ENCODE peak calls at places on chromosomes 4 and X, in seven cellular contexts. D is HCT116, T is GM12878, X is SK-N-SH, H is H1, Y is K562, L is HepG2. P is an unnamed sample. For H3K9me3, the result is how much of the 10 kb centered on the place peaks cover.

GRCh38 chr4:52657630-52658501 is 1.2 kb downstream of the USP46 start:
- DNase-seq in T (no peak), L (no peak), Y (no peak), D (peak), H (peak), X (peak), P (no peak)

GRCh38 chr4:169270156-169270809 is 473 bp downstream of the SH3RF1 start:
- DNase-seq in H (peak), T (no peak), L (no peak), D (no peak), X (peak), Y (peak), P (no peak)

GRCh38 chr4:122749704-122750454 is 17.4 kb downstream of the BBS12 start:
- DNase-seq in Y (peak), D (no peak), H (no peak), T (no peak), L (no peak), X (no peak), P (no peak)

GRCh38 chr4:186260117-186260503 is 5.9 kb upstream of the F11 start:
- DNase-seq in D (no peak), X (no peak), L (peak), T (no peak), Y (no peak), H (no peak), P (no peak)

GRCh38 chr4:78764498-78764961 is 11.6 kb upstream of the BMP2K start:
- DNase-seq in H (no peak), T (no peak), L (no peak), X (no peak), Y (peak), D (no peak), P (no peak)

GRCh38 chr4:155478336-155478825 is 101.6 kb upstream of the MAP9 start:
- DNase-seq in D (no peak), H (no peak), Y (no peak), L (no peak), T (no peak), X (no peak), P (no peak)

GRCh38 chrX:41906515-41907165 is 16.7 kb downstream of the CASK start:
- DNase-seq in H (no peak), D (peak), X (no peak), T (no peak), L (no peak), Y (no peak), P (no peak)

GRCh38 chr4:141391771-141392170 is 171.1 kb downstream of the ZNF330 start:
- DNase-seq in Y (no peak), T (no peak), L (no peak), D (no peak), H (no peak), X (no peak), P (no peak)

GRCh38 chrX:113726898-113727297 is 857.0 kb upstream of the HTR2C start:
- DNase-seq in H (no peak), D (no peak), T (no peak), Y (no peak), X (no peak), L (no peak), P (no peak)

GRCh38 chr4:102163404-102164140 is 181.7 kb downstream of the SLC39A8 start:
- DNase-seq in D (no peak), Y (peak), T (no peak), L (no peak), X (no peak), H (no peak), P (no peak)

GRCh38 chr4:51894246-51894645 is 51.3 kb downstream of the DCUN1D4 start:
- DNase-seq in D (no peak), Y (no peak), T (no peak), X (no peak), L (no peak), H (no peak), P (no peak)

GRCh38 chr4:151455212-151455611 is 46.2 kb downstream of the FHIP1A start:
- DNase-seq in D (no peak), L (no peak), T (no peak), Y (no peak), H (no peak), X (no peak), P (no peak)

GRCh38 chr4:70709551-70710080 is 12.1 kb upstream of the RUFY3 start:
- DNase-seq in T (no peak), X (no peak), Y (no peak), L (peak), D (no peak), H (no peak), P (no peak)

GRCh38 chrX:65586491-65586890 is 51.9 kb upstream of the LAS1L start:
- DNase-seq in L (no peak), D (no peak), X (no peak), H (no peak), Y (no peak), T (no peak), P (no peak)

GRCh38 chrX:124573458-124573857 is 227.1 kb downstream of the SH2D1A start:
- DNase-seq in X (no peak), D (no peak), L (no peak), Y (no peak), T (no peak), H (no peak), P (no peak)

GRCh38 chr4:20565075-20565721 is 135.1 kb upstream of the PACRGL start:
- DNase-seq in Y (no peak), H (no peak), X (no peak), T (no peak), L (no peak), D (no peak), P (no peak)

GRCh38 chrX:24694825-24695224 is 1.1 kb downstream of the POLA1 start:
- DNase-seq in L (no peak), D (no peak), H (no peak), X (no peak), Y (peak), T (no peak), P (no peak)

GRCh38 chrX:48683411-48683982 is at the start of gene WAS:
- DNase-seq in X (no peak), T (peak), H (no peak), Y (no peak), D (no peak), L (no peak), P (no peak)

GRCh38 chrX:108165349-108166111 is 74.0 kb downstream of the ATG4A start:
- DNase-seq in T (no peak), Y (peak), X (peak), L (peak), D (peak), H (peak), P (peak)

GRCh38 chr4:32488690-32489089 is 1768.5 kb downstream of the PCDH7 start:
- DNase-seq in H (no peak), L (no peak), X (no peak), Y (no peak), T (no peak), D (no peak), P (no peak)

GRCh38 chr4:1870328-1870577 is 940 bp upstream of the NSD2 start:
- DNase-seq in D (peak), L (peak), T (no peak), Y (peak), X (peak), H (no peak), P (peak)

GRCh38 chrX:57596109-57596870 is 4.5 kb downstream of the ZXDB start:
- DNase-seq in D (no peak), L (peak), T (no peak), X (peak), H (no peak), Y (peak), P (no peak)

GRCh38 chr4:29058519-29058918 is 1661.7 kb upstream of the PCDH7 start:
- DNase-seq in Y (no peak), H (no peak), L (no peak), D (no peak), X (no peak), T (no peak), P (no peak)

GRCh38 chr4:96035727-96036126 is 195.8 kb downstream of the PDHA2 start:
- DNase-seq in H (no peak), L (no peak), D (peak), X (no peak), Y (peak), T (no peak), P (peak)

GRCh38 chr4:52019941-52020657 is at the start of gene LRRC66:
- DNase-seq in T (no peak), H (no peak), Y (no peak), X (no peak), D (peak), L (peak), P (no peak)

GRCh38 chr4:142402156-142402555 is 443.9 kb downstream of the INPP4B start:
- DNase-seq in Y (no peak), T (no peak), X (no peak), D (no peak), L (no peak), H (no peak), P (no peak)

GRCh38 chr4:102878901-102879300 is 10.1 kb downstream of the CISD2 start:
- DNase-seq in D (no peak), T (no peak), Y (no peak), H (no peak), L (no peak), X (no peak), P (no peak)

GRCh38 chr4:26204249-26204825 is 116.5 kb upstream of the RBPJ start:
- DNase-seq in L (no peak), T (no peak), Y (no peak), X (no peak), H (no peak), D (no peak), P (no peak)

GRCh38 chr4:113052379-113052951 is 3.0 kb downstream of the ANK2 start:
- DNase-seq in H (no peak), T (peak), X (no peak), D (no peak), Y (peak), L (no peak), P (no peak)

GRCh38 chr4:2834001-2834921 is 9.4 kb upstream of the ADD1 start:
- DNase-seq in X (no peak), T (no peak), L (no peak), H (no peak), Y (no peak), D (no peak), P (no peak)

GRCh38 chr4:106312377-106312776 is 3.6 kb downstream of the TBCK start:
- DNase-seq in L (no peak), D (no peak), T (no peak), Y (no peak), X (no peak), H (no peak), P (no peak)

GRCh38 chr4:106315476-106315967 is 487 bp downstream of the TBCK start:
- DNase-seq in X (no peak), D (no peak), T (no peak), H (no peak), L (peak), Y (no peak), P (no peak)

GRCh38 chr4:106315968-106316772 is at the start of the genes AIMP1 and TBCK:
- DNase-seq in H (peak), X (peak), D (peak), L (peak), Y (peak), T (peak), P (peak)

GRCh38 chr4:106314960-106315359 is 1.0 kb downstream of the TBCK start:
- DNase-seq in L (no peak), H (no peak), X (no peak), Y (peak), T (no peak), D (no peak), P (no peak)

GRCh38 chr4:106312997-106313522 is 2.9 kb downstream of the TBCK start:
- DNase-seq in T (no peak), Y (peak), H (no peak), X (no peak), D (no peak), L (no peak), P (no peak)
- H3K9ac ChIP-seq in T (no peak), Y (peak), H (no peak), X (peak), D (no peak), L (peak), P (no peak)

DNA sequence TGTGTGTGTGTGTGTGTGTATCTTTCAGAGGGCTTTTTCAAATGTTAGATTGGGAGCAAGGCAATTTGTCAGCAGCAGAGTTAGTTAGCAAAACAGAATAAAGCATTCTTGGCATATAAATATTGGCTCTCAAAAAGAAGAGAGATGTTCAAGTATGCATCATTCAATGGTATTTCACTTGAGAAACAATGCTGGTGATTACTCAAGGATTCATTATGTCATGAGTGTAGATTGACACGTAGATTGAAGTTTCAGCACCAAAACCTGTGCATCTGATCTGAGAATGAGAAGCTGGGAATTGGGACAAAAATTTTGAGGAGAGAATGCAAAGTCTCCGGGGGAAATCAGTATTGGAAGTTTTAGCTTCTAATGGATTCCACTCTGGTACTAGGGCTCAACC is 241.4 kb downstream of the FRMPD4 start:
- DNase-seq in T (no peak), Y (no peak), X (no peak), D (no peak), H (no peak), L (no peak), P (no peak)
- H3K9me3 ChIP-seq in T (under half), Y (under half), X (under half), D (under half), H (under half), L (under half), P (under half)

GRCh38 chr4:177066746-177067145 is 242.9 kb upstream of the NEIL3 start:
- DNase-seq in T (no peak), H (no peak), D (no peak), Y (no peak), X (no peak), L (peak), P (no peak)

GRCh38 chr4:177064724-177065394 is 244.8 kb upstream of the NEIL3 start:
- DNase-seq in H (no peak), D (no peak), L (no peak), T (no peak), Y (no peak), X (no peak), P (peak)

GRCh38 chr4:177070533-177070932 is 239.1 kb upstream of the NEIL3 start:
- DNase-seq in T (no peak), L (no peak), D (no peak), X (no peak), Y (no peak), H (no peak), P (no peak)
- TF ChIP-seq YY1 in T (no peak), L (no peak), D (no peak), X (no peak), Y (no peak), H (no peak), P (no peak)

DNA sequence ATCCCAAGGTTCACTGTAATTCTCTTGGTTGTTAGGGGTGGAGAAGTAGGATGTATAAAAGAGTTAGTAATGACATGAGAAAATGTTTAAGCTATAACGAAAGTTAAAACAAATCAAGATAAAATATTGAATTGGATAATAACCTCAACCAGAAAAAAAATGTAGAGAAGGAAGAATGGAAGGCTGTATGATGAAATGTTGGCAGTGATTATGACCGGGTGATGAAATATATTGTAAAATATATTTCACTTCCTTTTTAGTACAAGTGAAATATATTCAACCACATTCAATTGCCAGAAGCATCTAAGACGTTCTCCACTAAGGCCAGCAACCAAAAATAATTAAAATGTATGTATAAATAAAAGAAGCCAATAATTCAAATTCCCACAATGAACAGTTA is 309.3 kb upstream of the FGF13 start:
- DNase-seq in L (no peak), T (no peak), D (no peak), H (no peak), X (no peak), Y (no peak), P (no peak)
- H3K9ac ChIP-seq in L (no peak), T (no peak), D (no peak), H (no peak), X (no peak), Y (no peak), P (no peak)